ENCODE peak calls at places on chromosomes 5 and 9, in six cellular contexts. One of them, this sample, is unnamed.
A peak's percentile ranks its signal among the peaks of the same experiment; 100 is the strongest.

GRCh38 chr9:34158362-34158869 is 20.4 kb upstream of the UBAP1 start:
- DNase-seq in T-helper 2 cell: peak; percentile 10
- DNase-seq in left cardiac atrium: no peak
- DNase-seq in AML-193: no peak
- DNase-seq in GM12892: no peak
- DNase-seq in kidney tubule cell: peak; percentile 24
- DNase-seq in this sample: no peak

GRCh38 chr9:70479880-70480291 is 65.4 kb upstream of the KLF9 start:
- DNase-seq in GM12892: no peak
- DNase-seq in T-helper 2 cell: no peak
- DNase-seq in left cardiac atrium: peak; percentile 46
- DNase-seq in AML-193: no peak
- DNase-seq in kidney tubule cell: peak; percentile 77
- DNase-seq in this sample: no peak

GRCh38 chr5:154461531-154461930 is 15.7 kb downstream of the SAP30L start:
- DNase-seq in T-helper 2 cell: no peak
- DNase-seq in kidney tubule cell: no peak
- DNase-seq in left cardiac atrium: no peak
- DNase-seq in AML-193: no peak
- DNase-seq in GM12892: no peak
- DNase-seq in this sample: no peak

GRCh38 chr5:37552770-37553719 is 173.9 kb downstream of the WDR70 start:
- DNase-seq in left cardiac atrium: no peak
- DNase-seq in GM12892: no peak
- DNase-seq in kidney tubule cell: no peak
- DNase-seq in AML-193: peak; percentile 61
- DNase-seq in T-helper 2 cell: no peak
- DNase-seq in this sample: no peak

GRCh38 chr9:2727966-2728613 is 10.8 kb downstream of the KCNV2 start:
- DNase-seq in T-helper 2 cell: peak; percentile 38
- DNase-seq in AML-193: peak; percentile 32
- DNase-seq in kidney tubule cell: peak; percentile 65
- DNase-seq in GM12892: no peak
- DNase-seq in left cardiac atrium: no peak
- DNase-seq in this sample: no peak

GRCh38 chr5:39863926-39864572 is 439.3 kb upstream of the DAB2 start:
- DNase-seq in AML-193: no peak
- DNase-seq in GM12892: no peak
- DNase-seq in kidney tubule cell: no peak
- DNase-seq in left cardiac atrium: no peak
- DNase-seq in T-helper 2 cell: no peak
- DNase-seq in this sample: no peak

GRCh38 chr5:132704875-132705274 is 31.1 kb downstream of the IL4 start:
- DNase-seq in AML-193: no peak
- DNase-seq in kidney tubule cell: peak; percentile 67
- DNase-seq in left cardiac atrium: no peak
- DNase-seq in GM12892: no peak
- DNase-seq in T-helper 2 cell: no peak
- DNase-seq in this sample: no peak

GRCh38 chr5:24365406-24365805 is 279.4 kb downstream of the CDH10 start:
- DNase-seq in GM12892: no peak
- DNase-seq in T-helper 2 cell: no peak
- DNase-seq in kidney tubule cell: peak; percentile 71
- DNase-seq in AML-193: no peak
- DNase-seq in left cardiac atrium: no peak
- DNase-seq in this sample: no peak

GRCh38 chr5:144581044-144581443 is 410.4 kb downstream of the KCTD16 start:
- DNase-seq in T-helper 2 cell: no peak
- DNase-seq in GM12892: no peak
- DNase-seq in AML-193: no peak
- DNase-seq in left cardiac atrium: no peak
- DNase-seq in kidney tubule cell: no peak
- DNase-seq in this sample: no peak

GRCh38 chr5:103369125-103370120 is 110.9 kb downstream of the MACIR start:
- DNase-seq in GM12892: no peak
- DNase-seq in left cardiac atrium: no peak
- DNase-seq in T-helper 2 cell: no peak
- DNase-seq in AML-193: no peak
- DNase-seq in kidney tubule cell: no peak
- DNase-seq in this sample: no peak

GRCh38 chr5:50300878-50301277 is 140.2 kb downstream of the EMB start:
- DNase-seq in left cardiac atrium: no peak
- DNase-seq in GM12892: no peak
- DNase-seq in AML-193: no peak
- DNase-seq in T-helper 2 cell: no peak
- DNase-seq in kidney tubule cell: peak; percentile 13
- DNase-seq in this sample: no peak

GRCh38 chr5:153429734-153430133 is 60.7 kb upstream of the GRIA1 start:
- DNase-seq in left cardiac atrium: no peak
- DNase-seq in T-helper 2 cell: no peak
- DNase-seq in kidney tubule cell: no peak
- DNase-seq in GM12892: no peak
- DNase-seq in AML-193: no peak
- DNase-seq in this sample: no peak

GRCh38 chr9:123637596-123637939 is 281.6 kb downstream of the CRB2 start:
- DNase-seq in kidney tubule cell: peak; percentile 39
- DNase-seq in T-helper 2 cell: no peak
- DNase-seq in left cardiac atrium: no peak
- DNase-seq in AML-193: no peak
- DNase-seq in GM12892: no peak
- DNase-seq in this sample: no peak

GRCh38 chr9:74645007-74645639 is 148.0 kb downstream of the RORB start:
- DNase-seq in kidney tubule cell: no peak
- DNase-seq in GM12892: no peak
- DNase-seq in T-helper 2 cell: no peak
- DNase-seq in left cardiac atrium: no peak
- DNase-seq in AML-193: no peak
- DNase-seq in this sample: no peak

GRCh38 chr5:56818409-56819026 is 3.2 kb downstream of the MAP3K1 start:
- DNase-seq in GM12892: no peak
- DNase-seq in left cardiac atrium: no peak
- DNase-seq in T-helper 2 cell: no peak
- DNase-seq in AML-193: no peak
- DNase-seq in kidney tubule cell: peak; percentile 42
- DNase-seq in this sample: no peak

GRCh38 chr5:132315529-132316067 is 21.4 kb downstream of the SLC22A4 start:
- DNase-seq in kidney tubule cell: no peak
- DNase-seq in AML-193: no peak
- DNase-seq in T-helper 2 cell: no peak
- DNase-seq in left cardiac atrium: no peak
- DNase-seq in GM12892: no peak
- DNase-seq in this sample: no peak

GRCh38 chr9:94979904-94980507 is 253.5 kb downstream of the AOPEP start:
- DNase-seq in GM12892: no peak
- DNase-seq in kidney tubule cell: no peak
- DNase-seq in left cardiac atrium: no peak
- DNase-seq in AML-193: no peak
- DNase-seq in T-helper 2 cell: no peak
- DNase-seq in this sample: no peak

GRCh38 chr9:83986765-83987401 is 6.3 kb downstream of the RMI1 start:
- DNase-seq in AML-193: no peak
- DNase-seq in kidney tubule cell: peak; percentile 55
- DNase-seq in left cardiac atrium: no peak
- DNase-seq in T-helper 2 cell: no peak
- DNase-seq in GM12892: no peak
- DNase-seq in this sample: no peak

GRCh38 chr5:33608476-33609026 is 167.8 kb downstream of the TARS1 start:
- DNase-seq in kidney tubule cell: peak; percentile 25
- DNase-seq in left cardiac atrium: no peak
- DNase-seq in T-helper 2 cell: no peak
- DNase-seq in GM12892: no peak
- DNase-seq in AML-193: no peak
- DNase-seq in this sample: no peak

GRCh38 chr5:40410939-40411635 is 268.6 kb upstream of the PTGER4 start:
- DNase-seq in left cardiac atrium: peak; percentile 29
- DNase-seq in AML-193: peak; percentile 72
- DNase-seq in kidney tubule cell: no peak
- DNase-seq in T-helper 2 cell: no peak
- DNase-seq in GM12892: no peak
- DNase-seq in this sample: no peak